ENCODE peak calls at places on chromosome 11, in eight cellular contexts. Y, S, H, Z, G, I, T and R are unnamed samples.

GRCh38 chr11:64789331-64790204 is 11.2 kb upstream of the SF1 start:
- DNase-seq in Y (no peak), S (no peak), H (no peak), Z (no peak), G (no peak), I (no peak), T (peak), R (no peak)

GRCh38 chr11:86459682-86460460 is 85.2 kb downstream of the CCDC81 start:
- DNase-seq in Y (no peak), S (peak), H (no peak), Z (no peak), G (peak), I (no peak), T (no peak), R (peak)

GRCh38 chr11:1390603-1391164 is 950 bp downstream of the BRSK2 start:
- DNase-seq in Y (no peak), S (no peak), H (no peak), Z (no peak), G (peak), I (no peak), T (no peak), R (peak)

GRCh38 chr11:72831521-72832300 is 17.5 kb downstream of the ATG16L2 start:
- DNase-seq in Y (no peak), S (peak), H (peak), Z (peak), G (peak), I (no peak), T (peak), R (peak)

GRCh38 chr11:97854357-97854756 is 1166.4 kb upstream of the CNTN5 start:
- DNase-seq in Y (no peak), S (no peak), H (no peak), Z (no peak), G (no peak), I (no peak), T (no peak), R (no peak)

GRCh38 chr11:33624082-33624481 is 76.5 kb downstream of the C11orf91 start:
- DNase-seq in Y (no peak), S (no peak), H (no peak), Z (no peak), G (no peak), I (no peak), T (no peak), R (no peak)

GRCh38 chr11:1568451-1568911 is 3.6 kb downstream of the DUSP8 start:
- DNase-seq in Y (no peak), S (no peak), H (no peak), Z (no peak), G (no peak), I (no peak), T (peak), R (no peak)

GRCh38 chr11:59954219-59954847 is 9.5 kb upstream of the OOSP4A start:
- DNase-seq in Y (no peak), S (no peak), H (no peak), Z (no peak), G (no peak), I (no peak), T (no peak), R (no peak)

GRCh38 chr11:1888347-1888753 is 3.3 kb downstream of the PRR33 start:
- DNase-seq in Y (no peak), S (no peak), H (no peak), Z (no peak), G (no peak), I (no peak), T (peak), R (no peak)

GRCh38 chr11:114154271-114155047 is 94.9 kb downstream of the ZBTB16 start:
- DNase-seq in Y (peak), S (no peak), H (no peak), Z (no peak), G (no peak), I (no peak), T (no peak), R (no peak)

GRCh38 chr11:46278387-46279173 is 1.1 kb downstream of the CREB3L1 start:
- DNase-seq in Y (no peak), S (peak), H (no peak), Z (peak), G (peak), I (no peak), T (peak), R (peak)

GRCh38 chr11:92489831-92490399 is 265.3 kb downstream of the FAT3 start:
- DNase-seq in Y (no peak), S (no peak), H (no peak), Z (no peak), G (no peak), I (no peak), T (no peak), R (no peak)

GRCh38 chr11:98630736-98631135 is 390.0 kb upstream of the CNTN5 start:
- DNase-seq in Y (no peak), S (no peak), H (no peak), Z (no peak), G (no peak), I (no peak), T (no peak), R (no peak)

GRCh38 chr11:132312161-132312560 is 941.7 kb downstream of the NTM start:
- DNase-seq in Y (peak), S (peak), H (no peak), Z (no peak), G (peak), I (no peak), T (no peak), R (peak)

GRCh38 chr11:47983464-47984397 is 3.4 kb downstream of the PTPRJ start:
- DNase-seq in Y (no peak), S (peak), H (no peak), Z (no peak), G (peak), I (no peak), T (no peak), R (no peak)

GRCh38 chr11:105024394-105024793 is 1.4 kb upstream of the CASP5 start:
- DNase-seq in Y (no peak), S (no peak), H (no peak), Z (no peak), G (no peak), I (no peak), T (no peak), R (no peak)

GRCh38 chr11:59556115-59556882 is 45.0 kb downstream of the OR4D9 start:
- DNase-seq in Y (no peak), S (peak), H (peak), Z (peak), G (peak), I (no peak), T (no peak), R (peak)